ENCODE peak calls at places on chromosomes 4 and X, in five cellular contexts. W is left ventricle myocardium inferior, Y is lower lobe of right lung, M is neural progenitor cell, F is tibial artery. P is an unnamed sample. For H3K27me3, the result is how much of the 10 kb centered on the place peaks cover.

GRCh38 chrX:94492541-94492940 is 818.5 kb downstream of the FAM133A start:
- DNase-seq in W (no peak), Y (no peak), M (peak), F (no peak), P (no peak)

GRCh38 chrX:57906790-57907189 is 3.5 kb downstream of the ZXDA start:
- DNase-seq in W (no peak), Y (no peak), M (no peak), F (no peak), P (no peak)

GRCh38 chrX:11641368-11641767 is 24.4 kb downstream of the ARHGAP6 start:
- DNase-seq in W (no peak), Y (no peak), M (no peak), F (no peak), P (no peak)

GRCh38 chr4:82733636-82734035 is 65.0 kb downstream of the SCD5 start:
- DNase-seq in W (no peak), Y (no peak), M (no peak), F (no peak), P (no peak)

GRCh38 chrX:10677490-10677889 is 57.1 kb upstream of the MID1 start:
- DNase-seq in W (no peak), Y (no peak), M (no peak), F (no peak), P (no peak)

GRCh38 chrX:49175435-49175834 is 3.7 kb downstream of the PLP2 start:
- DNase-seq in W (no peak), Y (no peak), M (no peak), F (no peak), P (no peak)

GRCh38 chr4:186808635-186809018 is 85.0 kb upstream of the FAT1 start:
- DNase-seq in W (no peak), Y (no peak), M (no peak), F (no peak), P (no peak)

GRCh38 chr4:105966046-105966445 is 70.8 kb downstream of the NPNT start:
- DNase-seq in W (no peak), Y (no peak), M (no peak), F (no peak), P (no peak)

GRCh38 chr4:89586864-89587263 is 250.1 kb downstream of the SNCA start:
- DNase-seq in W (no peak), Y (no peak), M (peak), F (no peak), P (no peak)

GRCh38 chr4:94237271-94237670 is 29.6 kb downstream of the SMARCAD1 start:
- DNase-seq in W (no peak), Y (no peak), M (no peak), F (no peak), P (no peak)

GRCh38 chr4:123043013-123043412 is 120.6 kb upstream of the NUDT6 start:
- DNase-seq in W (no peak), Y (no peak), M (no peak), F (no peak), P (no peak)

GRCh38 chr4:47876310-47876709 is 38.1 kb downstream of the NFXL1 start:
- DNase-seq in W (no peak), Y (no peak), M (no peak), F (no peak), P (no peak)

GRCh38 chrX:155263854-155264628 is at the start of gene RAB39B:
- DNase-seq in W (peak), Y (peak), M (peak), F (peak), P (peak)

GRCh38 chr4:128310266-128310697 is 22.7 kb upstream of the PGRMC2 start:
- DNase-seq in W (peak), Y (no peak), M (peak), F (no peak), P (no peak)

GRCh38 chr4:8324640-8325239 is 55.2 kb downstream of the HTRA3 start:
- DNase-seq in W (no peak), Y (peak), M (no peak), F (no peak), P (peak)

DNA sequence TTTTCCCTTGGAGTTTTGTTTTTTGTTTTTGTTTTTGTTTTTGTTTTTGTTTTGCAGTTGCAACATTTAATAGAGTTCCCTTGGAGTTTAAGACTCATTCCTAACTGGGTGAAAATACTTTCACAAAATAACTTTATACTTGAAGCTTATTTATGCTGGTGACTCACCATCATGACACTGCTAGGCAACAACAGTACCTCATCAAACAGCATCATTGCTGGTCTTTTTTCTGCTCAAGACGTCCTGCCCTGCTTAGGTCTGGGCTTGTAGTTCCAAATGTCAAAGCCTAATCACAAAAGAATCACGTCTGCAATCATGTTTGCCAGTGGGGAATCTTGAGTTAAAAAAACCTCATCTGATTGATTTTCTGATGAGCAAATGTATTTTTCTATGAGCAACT is 105.7 kb upstream of the PRPS2 start:
- DNase-seq in W (no peak), Y (no peak), M (no peak), F (no peak), P (no peak)
- H3K27me3 ChIP-seq in W (under half), Y (under half), M (under half), F (under half), P (under half)

DNA sequence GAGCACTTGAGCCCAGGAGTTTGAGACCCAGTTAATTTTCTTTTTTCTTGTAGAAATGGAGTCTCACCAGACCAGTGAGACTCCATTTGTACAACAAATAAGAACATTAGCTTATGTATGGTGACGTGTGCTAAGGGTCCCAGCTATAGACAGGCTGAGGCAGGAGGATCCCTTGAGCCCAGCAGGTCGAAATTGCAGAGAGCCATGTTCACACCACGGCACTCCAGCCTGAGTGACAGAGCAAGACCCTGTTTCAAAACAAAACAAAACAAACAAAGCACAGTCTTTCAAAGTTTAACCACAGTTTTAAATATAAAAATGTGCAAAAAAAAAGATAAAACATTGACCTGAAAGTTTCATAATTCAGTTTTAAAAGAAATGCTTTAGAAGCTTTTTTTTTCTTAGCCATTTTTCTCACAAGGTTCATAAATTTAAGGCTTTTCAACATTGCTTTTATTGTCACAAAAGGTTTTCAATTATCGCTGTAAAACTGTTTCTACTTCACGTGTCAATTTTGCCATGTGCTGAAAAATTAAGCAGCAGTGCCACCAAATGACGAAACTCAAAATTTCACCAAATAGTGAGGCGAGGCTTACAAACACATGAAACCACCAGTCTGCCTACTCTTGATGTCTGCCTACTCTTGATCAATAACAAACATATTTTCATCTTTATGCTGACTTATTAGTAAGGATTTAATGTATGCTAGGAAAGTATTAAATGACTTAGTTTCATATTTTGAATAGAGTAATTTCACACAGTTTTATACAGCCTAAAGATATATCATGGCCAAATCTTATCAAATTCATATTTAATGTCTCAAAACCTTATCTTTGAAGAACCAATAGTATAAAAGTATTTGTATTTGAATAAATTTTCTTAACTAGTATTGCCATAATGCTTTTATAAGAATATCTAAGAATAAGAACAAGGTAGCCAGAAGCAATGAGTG is 126.3 kb downstream of the NEK1 start:
- DNase-seq in W (no peak), Y (no peak), M (peak), F (no peak), P (no peak)
- TF ChIP-seq CTCF in W (peak), Y (peak), M (peak), F (peak), P (peak)

DNA sequence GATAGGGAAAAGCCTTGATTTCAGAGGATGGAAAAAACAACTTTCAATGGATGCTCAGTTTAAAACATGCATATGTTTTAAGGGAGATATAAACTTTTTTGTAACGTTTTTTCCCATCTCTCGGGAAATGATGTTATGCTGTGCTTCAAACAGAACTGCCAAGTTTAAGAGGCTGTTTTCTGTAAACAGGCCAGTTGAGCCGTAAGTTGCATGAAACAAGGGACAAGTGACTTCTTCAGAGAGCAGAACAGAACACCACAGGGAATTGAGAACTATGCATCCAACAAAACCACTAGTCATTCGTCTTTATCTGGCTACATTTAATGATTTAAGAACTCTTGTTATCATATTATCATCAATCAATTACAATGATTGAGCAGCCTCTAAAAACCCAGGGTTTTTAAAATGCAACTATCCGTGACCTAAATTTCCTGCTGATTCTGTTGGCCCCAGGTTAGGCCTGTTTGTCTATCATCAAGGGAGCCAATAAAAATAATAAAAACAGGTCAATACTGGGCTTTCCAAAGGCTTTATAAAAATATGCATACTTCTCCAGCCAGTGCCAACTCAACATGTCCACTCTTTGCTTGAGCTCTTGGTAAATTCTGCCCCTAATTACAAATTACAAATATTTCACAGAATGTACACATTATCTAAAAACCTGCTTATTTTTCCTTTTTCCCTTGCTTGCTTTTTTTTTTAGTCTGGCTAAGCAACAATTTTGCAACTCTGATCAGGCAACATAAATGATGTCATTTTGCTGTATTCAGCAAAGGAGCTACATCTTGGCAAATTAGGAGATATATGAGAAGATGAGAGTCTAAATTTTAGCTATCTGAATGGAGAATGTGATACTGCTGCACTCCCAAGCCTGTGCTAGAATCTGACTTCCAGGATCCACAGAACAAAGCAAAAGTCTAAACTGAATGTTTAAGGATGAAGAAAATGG is 204.1 kb downstream of the SCFD2 start:
- DNase-seq in W (no peak), Y (no peak), M (no peak), F (no peak), P (no peak)
- H3K27ac ChIP-seq in W (peak), Y (no peak), M (no peak), F (no peak), P (no peak)

DNA sequence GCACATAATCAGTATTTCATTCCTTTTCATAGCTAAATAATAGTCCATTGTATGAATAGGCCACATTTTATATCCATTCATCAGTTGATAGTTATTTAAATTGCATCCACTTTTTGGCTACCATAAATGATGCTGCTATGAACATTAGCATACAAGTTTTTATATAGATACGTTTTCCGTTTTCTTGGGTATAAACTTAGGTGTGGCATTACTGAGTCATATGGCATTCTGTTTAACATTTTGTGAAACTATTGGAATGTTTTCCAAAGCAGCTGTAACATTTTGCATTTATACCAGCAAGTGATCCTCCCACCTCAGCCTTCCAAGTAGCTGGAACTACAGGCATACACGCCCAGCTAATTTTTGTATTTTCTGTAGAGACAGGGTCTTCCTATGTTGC is 26.2 kb downstream of the CLDN2 start:
- DNase-seq in W (no peak), Y (no peak), M (no peak), F (no peak), P (no peak)
- H3K27me3 ChIP-seq in W (under half), Y (under half), M (under half), F (under half), P (under half)

DNA sequence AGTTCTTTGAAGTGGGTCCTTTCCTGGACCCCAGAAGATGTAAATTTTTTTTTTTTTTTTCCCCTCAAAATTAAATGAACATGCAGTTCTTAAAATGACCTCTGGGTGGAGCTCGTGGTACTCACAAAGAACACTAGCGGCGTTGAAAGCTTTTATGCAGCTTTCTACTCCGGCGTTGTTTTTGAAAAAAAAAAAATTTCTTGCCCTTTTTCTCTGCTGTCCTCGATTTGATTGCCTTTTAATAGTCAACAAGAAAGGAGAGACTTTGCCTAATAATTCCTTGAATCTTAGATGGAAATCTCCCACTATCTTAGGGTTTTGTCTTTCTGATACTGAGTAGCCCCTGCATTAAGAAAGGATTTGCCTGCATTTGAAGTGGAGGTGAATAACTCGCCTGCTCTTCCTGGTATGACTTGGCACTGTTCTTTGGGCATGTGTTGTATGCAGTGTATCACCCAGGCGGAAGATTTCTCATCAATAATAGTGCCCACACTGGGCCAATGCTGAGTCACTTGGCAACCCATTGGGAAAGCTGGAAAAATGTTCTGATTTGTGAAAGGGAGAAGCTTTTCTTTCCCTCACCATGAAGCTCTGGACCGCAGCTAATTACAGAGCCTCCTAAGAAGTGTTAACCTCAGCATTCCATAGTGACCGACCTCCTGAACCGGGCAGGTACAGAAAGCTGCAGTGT is 104.0 kb downstream of the PHEX start:
- DNase-seq in W (no peak), Y (no peak), M (peak), F (peak), P (no peak)
- TF ChIP-seq CTCF in W (peak), Y (peak), M (peak), F (peak), P (peak)